ENCODE peak calls at places on chromosomes 16 and 17, in seven cellular contexts. J is heart right ventricle, W is posterior cingulate gyrus, S is GM20000, V is AG09319, T is aorta, E is NCI-H1105. X is an unnamed sample.

GRCh38 chr16:64626771-64627170 is 495.1 kb downstream of the CDH11 start:
- DNase-seq in J (no peak), W (no peak), S (no peak), V (no peak), T (peak), E (no peak), X (no peak)

GRCh38 chr16:68091604-68092261 is 6.6 kb downstream of the NFATC3 start:
- DNase-seq in J (no peak), W (no peak), S (no peak), V (no peak), T (no peak), E (peak), X (peak)

GRCh38 chr16:1981398-1981836 is at the start of gene NOXO1:
- DNase-seq in J (no peak), W (no peak), S (no peak), V (no peak), T (no peak), E (no peak), X (no peak)

GRCh38 chr16:88743693-88744519 is 37.6 kb downstream of the CTU2 start:
- DNase-seq in J (peak), W (peak), S (peak), V (peak), T (peak), E (peak), X (peak)

GRCh38 chr17:80153004-80153403 is 6.1 kb upstream of the EIF4A3 start:
- DNase-seq in J (no peak), W (no peak), S (no peak), V (no peak), T (no peak), E (no peak), X (no peak)

GRCh38 chr16:50393461-50394214 is 24.9 kb upstream of the BRD7 start:
- DNase-seq in J (no peak), W (no peak), S (no peak), V (no peak), T (no peak), E (no peak), X (no peak)

GRCh38 chr17:67982686-67983085 is 13.6 kb downstream of the C17orf58 start:
- DNase-seq in J (no peak), W (no peak), S (no peak), V (no peak), T (no peak), E (no peak), X (no peak)

GRCh38 chr17:28727727-28728363 is 743 bp upstream of the NEK8 start:
- DNase-seq in J (peak), W (no peak), S (peak), V (no peak), T (no peak), E (peak), X (peak)

GRCh38 chr17:81004336-81005015 is 12.8 kb downstream of the CHMP6 start:
- DNase-seq in J (no peak), W (no peak), S (peak), V (no peak), T (no peak), E (no peak), X (no peak)

GRCh38 chr17:62187681-62188080 is 122.6 kb upstream of the MED13 start:
- DNase-seq in J (no peak), W (no peak), S (no peak), V (no peak), T (no peak), E (no peak), X (no peak)

GRCh38 chr16:66590322-66590721 is 11.1 kb downstream of the CMTM2 start:
- DNase-seq in J (no peak), W (no peak), S (no peak), V (no peak), T (no peak), E (no peak), X (no peak)

GRCh38 chr17:50079334-50080095 is 15.6 kb upstream of the PDK2 start:
- DNase-seq in J (no peak), W (no peak), S (peak), V (no peak), T (peak), E (no peak), X (no peak)

GRCh38 chr17:29620779-29621500 is 1.8 kb downstream of the CORO6 start:
- DNase-seq in J (no peak), W (no peak), S (no peak), V (no peak), T (no peak), E (no peak), X (no peak)

GRCh38 chr17:36849871-36850348 is 87.4 kb upstream of the LHX1 start:
- DNase-seq in J (no peak), W (no peak), S (peak), V (no peak), T (peak), E (no peak), X (no peak)

GRCh38 chr17:5780476-5780875 is 196.2 kb upstream of the NLRP1 start:
- DNase-seq in J (no peak), W (no peak), S (no peak), V (no peak), T (no peak), E (no peak), X (no peak)

GRCh38 chr16:24568392-24568791 is 29.0 kb downstream of the RBBP6 start:
- DNase-seq in J (no peak), W (no peak), S (no peak), V (no peak), T (no peak), E (no peak), X (no peak)

GRCh38 chr17:39800540-39800939 is 62.8 kb downstream of the GRB7 start:
- DNase-seq in J (no peak), W (no peak), S (peak), V (no peak), T (no peak), E (peak), X (peak)

GRCh38 chr16:87936375-87937230 is at the start of gene CA5A:
- DNase-seq in J (no peak), W (no peak), S (no peak), V (no peak), T (no peak), E (no peak), X (no peak)

GRCh38 chr17:43543771-43544575 is 2.2 kb downstream of the ETV4 start:
- DNase-seq in J (no peak), W (no peak), S (no peak), V (no peak), T (no peak), E (no peak), X (no peak)

GRCh38 chr17:81803728-81804558 is at the start of gene GCGR:
- DNase-seq in J (no peak), W (no peak), S (no peak), V (no peak), T (no peak), E (no peak), X (no peak)

GRCh38 chr16:68910051-68910450 is 66.7 kb downstream of the TANGO6 start:
- DNase-seq in J (no peak), W (no peak), S (no peak), V (no peak), T (no peak), E (peak), X (no peak)

GRCh38 chr16:19077879-19078278 is 10.5 kb downstream of the COQ7 start:
- DNase-seq in J (no peak), W (no peak), S (no peak), V (no peak), T (no peak), E (no peak), X (no peak)

GRCh38 chr17:31696184-31696602 is 162.9 kb downstream of the COPRS start:
- DNase-seq in J (peak), W (peak), S (no peak), V (peak), T (peak), E (no peak), X (no peak)

GRCh38 chr17:78257810-78258322 is 26.4 kb downstream of the TMEM235 start:
- DNase-seq in J (no peak), W (no peak), S (peak), V (no peak), T (no peak), E (no peak), X (no peak)

GRCh38 chr16:31360296-31360695 is 5.3 kb downstream of the ITGAX start:
- DNase-seq in J (no peak), W (no peak), S (no peak), V (no peak), T (peak), E (no peak), X (no peak)

GRCh38 chr17:1480747-1481465 is 11.6 kb downstream of the MYO1C start:
- DNase-seq in J (no peak), W (no peak), S (no peak), V (no peak), T (no peak), E (no peak), X (no peak)

GRCh38 chr17:11487469-11487868 is 110.8 kb upstream of the DNAH9 start:
- DNase-seq in J (no peak), W (no peak), S (no peak), V (no peak), T (no peak), E (no peak), X (no peak)

GRCh38 chr17:2949469-2950044 is 113.8 kb downstream of the OR1D5 start:
- DNase-seq in J (peak), W (no peak), S (no peak), V (no peak), T (peak), E (no peak), X (no peak)

GRCh38 chr16:76866994-76867393 is 324.0 kb upstream of the MON1B start:
- DNase-seq in J (no peak), W (no peak), S (no peak), V (no peak), T (no peak), E (no peak), X (no peak)

GRCh38 chr16:87332150-87332549 is 15.0 kb upstream of the C16orf95 start:
- DNase-seq in J (no peak), W (no peak), S (no peak), V (no peak), T (peak), E (no peak), X (no peak)

GRCh38 chr17:17108681-17109049 is 66.4 kb downstream of the MPRIP start:
- DNase-seq in J (no peak), W (peak), S (no peak), V (no peak), T (no peak), E (no peak), X (no peak)